ENCODE peak calls at places on chromosome X, in five cellular contexts. One of them, this sample, is unnamed.
A peak's percentile ranks its signal among the peaks of the same experiment; 100 is the strongest.

GRCh38 chrX:31649176-31649575 is 577.3 kb upstream of the FTHL17 start:
- DNase-seq in BE2C: no peak
- DNase-seq in NT2/D1: no peak
- DNase-seq in MM.1S: no peak
- DNase-seq in psoas muscle: no peak
- DNase-seq in this sample: no peak

GRCh38 chrX:5708209-5708608 is 520.5 kb downstream of the NLGN4X start:
- DNase-seq in BE2C: no peak
- DNase-seq in NT2/D1: no peak
- DNase-seq in MM.1S: no peak
- DNase-seq in psoas muscle: no peak
- DNase-seq in this sample: no peak

GRCh38 chrX:12367254-12367653 is 229.0 kb downstream of the FRMPD4 start:
- DNase-seq in BE2C: no peak
- DNase-seq in NT2/D1: no peak
- DNase-seq in MM.1S: no peak
- DNase-seq in psoas muscle: no peak
- DNase-seq in this sample: no peak

GRCh38 chrX:39493168-39493567 is 604.6 kb downstream of the BCOR start:
- DNase-seq in BE2C: no peak
- DNase-seq in NT2/D1: no peak
- DNase-seq in MM.1S: no peak
- DNase-seq in psoas muscle: no peak
- DNase-seq in this sample: no peak

GRCh38 chrX:134544614-134545255 is 84.8 kb downstream of the HPRT1 start:
- DNase-seq in BE2C: no peak
- DNase-seq in NT2/D1: no peak
- DNase-seq in MM.1S: no peak
- DNase-seq in psoas muscle: no peak
- DNase-seq in this sample: no peak

GRCh38 chrX:71998836-71999509 is 88.3 kb downstream of the NHSL2 start:
- DNase-seq in BE2C: peak; percentile 36
- DNase-seq in NT2/D1: no peak
- DNase-seq in MM.1S: peak; percentile 52
- DNase-seq in psoas muscle: no peak
- DNase-seq in this sample: no peak

GRCh38 chrX:12113321-12113720 is 25.0 kb upstream of the FRMPD4 start:
- DNase-seq in BE2C: no peak
- DNase-seq in NT2/D1: no peak
- DNase-seq in MM.1S: no peak
- DNase-seq in psoas muscle: no peak
- DNase-seq in this sample: no peak

GRCh38 chrX:81121513-81122363 is 80.0 kb downstream of the HMGN5 start:
- DNase-seq in BE2C: peak; percentile 85
- DNase-seq in NT2/D1: peak; percentile 81
- DNase-seq in MM.1S: peak; percentile 92
- DNase-seq in psoas muscle: peak; percentile 91
- DNase-seq in this sample: peak; percentile 94

GRCh38 chrX:72031634-72032033 is 100.1 kb downstream of the RTL5 start:
- DNase-seq in BE2C: no peak
- DNase-seq in NT2/D1: no peak
- DNase-seq in MM.1S: no peak
- DNase-seq in psoas muscle: no peak
- DNase-seq in this sample: no peak

GRCh38 chrX:16826207-16826606 is 39.9 kb downstream of the TXLNG start:
- DNase-seq in BE2C: no peak
- DNase-seq in NT2/D1: no peak
- DNase-seq in MM.1S: peak; percentile 39
- DNase-seq in psoas muscle: no peak
- DNase-seq in this sample: no peak

GRCh38 chrX:1420371-1420770 is 28.5 kb upstream of the SLC25A6 start:
- DNase-seq in BE2C: no peak
- DNase-seq in NT2/D1: no peak
- DNase-seq in MM.1S: no peak
- DNase-seq in psoas muscle: no peak
- DNase-seq in this sample: no peak
- H3K36me3 ChIP-seq in BE2C: no peaks in the 10 kb centered on the region
- H3K36me3 ChIP-seq in NT2/D1: peaks cover 59% of the 10 kb centered on the region
- H3K36me3 ChIP-seq in MM.1S: no peaks in the 10 kb centered on the region
- H3K36me3 ChIP-seq in psoas muscle: no peaks in the 10 kb centered on the region
- H3K36me3 ChIP-seq in this sample: no peaks in the 10 kb centered on the region

DNA sequence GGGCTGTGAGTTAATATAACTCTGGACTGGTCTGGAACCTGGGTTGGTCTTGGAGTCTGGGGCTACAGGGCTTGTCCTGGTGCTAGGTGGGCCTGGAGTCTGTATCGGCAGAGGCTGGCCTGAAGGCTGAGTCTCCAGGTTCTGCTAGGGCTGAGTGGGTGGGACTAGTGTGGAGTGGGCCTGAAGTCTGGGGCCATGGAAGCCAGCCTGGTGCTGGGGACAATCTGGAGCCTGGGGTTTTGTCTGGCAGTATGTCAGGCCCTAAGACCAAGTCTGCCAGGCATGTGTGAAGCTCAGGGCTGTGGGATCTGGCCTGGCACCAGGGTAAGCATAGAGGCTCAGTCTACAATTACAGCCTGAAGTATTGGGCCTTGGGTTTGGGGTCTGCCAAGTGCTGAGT is 742.6 kb upstream of the GRIA3 start:
- DNase-seq in BE2C: no peak
- DNase-seq in NT2/D1: no peak
- DNase-seq in MM.1S: no peak
- DNase-seq in psoas muscle: no peak
- DNase-seq in this sample: peak; percentile 28
- H3K4me3 ChIP-seq in BE2C: no peak overlapping the region
- H3K4me3 ChIP-seq in NT2/D1: no peak overlapping the region
- H3K4me3 ChIP-seq in MM.1S: no peak overlapping the region
- H3K4me3 ChIP-seq in psoas muscle: no peak overlapping the region
- H3K4me3 ChIP-seq in this sample: no peak overlapping the region

GRCh38 chrX:44975666-44976263 is 102.8 kb downstream of the KDM6A start:
- DNase-seq in BE2C: no peak
- DNase-seq in NT2/D1: no peak
- DNase-seq in MM.1S: no peak
- DNase-seq in psoas muscle: no peak
- DNase-seq in this sample: no peak

GRCh38 chrX:44972132-44972531 is 99.1 kb downstream of the KDM6A start:
- DNase-seq in BE2C: no peak
- DNase-seq in NT2/D1: no peak
- DNase-seq in MM.1S: no peak
- DNase-seq in psoas muscle: no peak
- DNase-seq in this sample: no peak

GRCh38 chrX:44971674-44972073 is 98.7 kb downstream of the KDM6A start:
- DNase-seq in BE2C: peak; percentile 59
- DNase-seq in NT2/D1: no peak
- DNase-seq in MM.1S: no peak
- DNase-seq in psoas muscle: no peak
- DNase-seq in this sample: no peak

GRCh38 chrX:44973420-44973932 is 100.5 kb downstream of the KDM6A start:
- DNase-seq in BE2C: no peak
- DNase-seq in NT2/D1: no peak
- DNase-seq in MM.1S: no peak
- DNase-seq in psoas muscle: no peak
- DNase-seq in this sample: no peak

GRCh38 chrX:44974462-44974861 is 101.5 kb downstream of the KDM6A start:
- DNase-seq in BE2C: no peak
- DNase-seq in NT2/D1: no peak
- DNase-seq in MM.1S: no peak
- DNase-seq in psoas muscle: no peak
- DNase-seq in this sample: no peak
- H3K36me3 ChIP-seq in BE2C: no peaks in the 10 kb centered on the region
- H3K36me3 ChIP-seq in NT2/D1: peaks cover 21% of the 10 kb centered on the region
- H3K36me3 ChIP-seq in MM.1S: no peaks in the 10 kb centered on the region
- H3K36me3 ChIP-seq in psoas muscle: no peaks in the 10 kb centered on the region
- H3K36me3 ChIP-seq in this sample: no peaks in the 10 kb centered on the region

GRCh38 chrX:64394874-64395567 is at the start of gene MTMR8:
- DNase-seq in BE2C: peak; percentile 75
- DNase-seq in NT2/D1: peak; percentile 80
- DNase-seq in MM.1S: peak; percentile 66
- DNase-seq in psoas muscle: peak; percentile 82
- DNase-seq in this sample: peak; percentile 83

GRCh38 chrX:64398088-64398487 is 2.8 kb upstream of the MTMR8 start:
- DNase-seq in BE2C: no peak
- DNase-seq in NT2/D1: no peak
- DNase-seq in MM.1S: no peak
- DNase-seq in psoas muscle: no peak
- DNase-seq in this sample: no peak

GRCh38 chrX:64394059-64394873 is 986 bp downstream of the MTMR8 start:
- DNase-seq in BE2C: no peak
- DNase-seq in NT2/D1: no peak
- DNase-seq in MM.1S: no peak
- DNase-seq in psoas muscle: no peak
- DNase-seq in this sample: no peak

DNA sequence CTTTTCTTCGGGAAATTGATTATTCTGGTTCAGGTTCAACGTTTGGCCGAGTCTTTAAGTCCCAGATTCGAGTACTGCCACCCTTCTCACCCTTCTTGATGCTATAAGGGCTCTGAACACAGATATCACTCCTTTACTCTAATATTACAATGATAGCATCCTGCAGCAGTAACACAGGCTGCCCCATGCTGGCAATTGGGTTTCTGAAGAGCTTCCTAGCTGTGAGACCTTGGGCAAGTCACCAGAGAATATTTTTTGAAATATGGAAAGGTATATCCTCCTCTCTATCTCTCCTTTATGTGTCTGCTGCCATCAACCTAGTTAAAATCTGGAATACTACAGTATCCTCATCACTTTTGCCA is 297 bp upstream of the MTMR8 start:
- DNase-seq in BE2C: no peak
- DNase-seq in NT2/D1: no peak
- DNase-seq in MM.1S: no peak
- DNase-seq in psoas muscle: no peak
- DNase-seq in this sample: no peak
- H3K4me3 ChIP-seq in BE2C: peak overlapping the region; percentile 56
- H3K4me3 ChIP-seq in NT2/D1: peak overlapping the region; percentile 71
- H3K4me3 ChIP-seq in MM.1S: peak overlapping the region; percentile 68
- H3K4me3 ChIP-seq in psoas muscle: peak overlapping the region; percentile 64
- H3K4me3 ChIP-seq in this sample: peak overlapping the region; percentile 40

GRCh38 chrX:47563801-47564315 is 2.9 kb downstream of the ARAF start:
- DNase-seq in BE2C: no peak
- DNase-seq in NT2/D1: no peak
- DNase-seq in MM.1S: no peak
- DNase-seq in psoas muscle: no peak
- DNase-seq in this sample: no peak

GRCh38 chrX:47566841-47567240 is 5.8 kb downstream of the ARAF start:
- DNase-seq in BE2C: no peak
- DNase-seq in NT2/D1: no peak
- DNase-seq in MM.1S: no peak
- DNase-seq in psoas muscle: no peak
- DNase-seq in this sample: no peak

GRCh38 chrX:47561653-47562151 is 697 bp downstream of the ARAF start:
- DNase-seq in BE2C: no peak
- DNase-seq in NT2/D1: no peak
- DNase-seq in MM.1S: no peak
- DNase-seq in psoas muscle: no peak
- DNase-seq in this sample: no peak

GRCh38 chrX:47562615-47563243 is 1.7 kb downstream of the ARAF start:
- DNase-seq in BE2C: no peak
- DNase-seq in NT2/D1: no peak
- DNase-seq in MM.1S: no peak
- DNase-seq in psoas muscle: no peak
- DNase-seq in this sample: no peak

GRCh38 chrX:47564438-47565085 is 3.6 kb downstream of the ARAF start:
- DNase-seq in BE2C: no peak
- DNase-seq in NT2/D1: no peak
- DNase-seq in MM.1S: no peak
- DNase-seq in psoas muscle: no peak
- DNase-seq in this sample: no peak
- H3K36me3 ChIP-seq in BE2C: peaks cover 20% of the 10 kb centered on the region
- H3K36me3 ChIP-seq in NT2/D1: peaks cover 73% of the 10 kb centered on the region
- H3K36me3 ChIP-seq in MM.1S: no peaks in the 10 kb centered on the region
- H3K36me3 ChIP-seq in psoas muscle: peaks cover 5% of the 10 kb centered on the region
- H3K36me3 ChIP-seq in this sample: no peaks in the 10 kb centered on the region

DNA sequence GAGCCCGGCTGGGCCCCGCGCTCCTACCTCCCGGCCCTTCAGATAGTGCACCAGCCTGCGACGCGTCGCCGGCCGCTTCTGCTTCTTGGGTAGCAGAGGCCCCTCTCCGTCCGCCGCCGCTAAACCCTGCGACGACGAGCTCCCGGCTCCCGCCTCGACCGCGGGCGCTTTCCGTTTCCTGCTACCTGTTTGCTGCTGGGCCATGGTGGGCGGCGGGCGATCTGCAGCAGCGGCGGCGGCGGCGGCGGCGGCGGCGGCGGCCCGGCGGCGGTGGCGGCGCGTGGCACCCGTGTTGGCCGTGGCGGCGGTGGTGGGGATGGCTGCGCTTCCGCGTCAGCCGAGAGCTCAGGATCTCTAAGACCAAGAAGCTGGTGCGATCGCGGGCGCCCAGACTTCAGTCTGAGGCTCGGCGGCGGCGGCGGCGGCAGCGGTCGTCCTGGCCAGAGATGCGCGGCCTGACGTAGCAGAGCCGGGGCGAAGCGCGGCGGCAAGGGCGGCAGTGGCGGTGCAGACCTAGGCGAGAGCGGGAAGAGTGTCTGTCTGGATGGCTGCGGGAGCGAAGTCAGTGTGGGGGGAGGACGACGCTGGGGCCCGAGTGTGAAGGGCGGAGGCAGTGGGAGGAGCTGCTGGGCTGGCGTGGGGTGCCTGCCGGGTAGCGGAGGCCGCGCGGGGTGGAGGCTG is at the start of gene DCAF12L2:
- DNase-seq in BE2C: no peak
- DNase-seq in NT2/D1: no peak
- DNase-seq in MM.1S: no peak
- DNase-seq in psoas muscle: peak; percentile 50
- DNase-seq in this sample: no peak
- H3K4me3 ChIP-seq in BE2C: no peak within 1 kb of the TSS
- H3K4me3 ChIP-seq in NT2/D1: peak within 1 kb of the TSS; percentile 32
- H3K4me3 ChIP-seq in MM.1S: no peak within 1 kb of the TSS
- H3K4me3 ChIP-seq in psoas muscle: peak within 1 kb of the TSS; percentile 41
- H3K4me3 ChIP-seq in this sample: no peak within 1 kb of the TSS